ENCODE peak calls at places on chromosome 17, in seven cellular contexts. Y is coronary artery, K is cardiac fibroblast, B is cardiac muscle cell, S is right lobe of liver, E is kidney epithelial cell, G is H9. F is an unnamed sample.

GRCh38 chr17:48011405-48012150 is 26.0 kb downstream of the COPZ2 start:
- DNase-seq in Y (no peak), K (peak), B (peak), S (no peak), E (no peak), G (peak), F (no peak)

GRCh38 chr17:413016-413350 is 60.4 kb upstream of the RPH3AL start:
- DNase-seq in Y (no peak), K (no peak), B (no peak), S (no peak), E (no peak), G (no peak), F (no peak)

GRCh38 chr17:6413073-6413472 is 21.8 kb downstream of the AIPL1 start:
- DNase-seq in Y (no peak), K (peak), B (peak), S (no peak), E (no peak), G (no peak), F (no peak)

GRCh38 chr17:50632637-50633036 is 2.0 kb upstream of the ABCC3 start:
- DNase-seq in Y (no peak), K (no peak), B (no peak), S (no peak), E (no peak), G (no peak), F (no peak)

GRCh38 chr17:78618264-78619066 is 41.3 kb upstream of the DNAH17 start:
- DNase-seq in Y (no peak), K (peak), B (peak), S (no peak), E (no peak), G (no peak), F (no peak)

GRCh38 chr17:7363311-7363710 is 8.4 kb downstream of the TMEM95 start:
- DNase-seq in Y (no peak), K (no peak), B (no peak), S (no peak), E (no peak), G (no peak), F (no peak)

GRCh38 chr17:37642706-37643105 is 540 bp downstream of the DDX52 start:
- DNase-seq in Y (no peak), K (peak), B (peak), S (no peak), E (no peak), G (no peak), F (no peak)

GRCh38 chr17:49388692-49389513 is 25.8 kb downstream of the PHB1 start:
- DNase-seq in Y (no peak), K (no peak), B (no peak), S (no peak), E (no peak), G (no peak), F (no peak)

GRCh38 chr17:75344664-75345063 is 55.4 kb upstream of the SLC25A19 start:
- DNase-seq in Y (no peak), K (no peak), B (no peak), S (peak), E (no peak), G (peak), F (no peak)

GRCh38 chr17:45307290-45308015 is 9.4 kb downstream of the MAP3K14 start:
- DNase-seq in Y (no peak), K (peak), B (peak), S (no peak), E (no peak), G (no peak), F (no peak)

GRCh38 chr17:13792314-13792713 is 190.6 kb upstream of the HS3ST3A1 start:
- DNase-seq in Y (no peak), K (peak), B (no peak), S (no peak), E (no peak), G (no peak), F (no peak)

GRCh38 chr17:67415291-67415690 is 38.2 kb downstream of the PITPNC1 start:
- DNase-seq in Y (no peak), K (no peak), B (no peak), S (peak), E (no peak), G (no peak), F (no peak)

GRCh38 chr17:29291163-29291752 is 2.7 kb downstream of the NUFIP2 start:
- DNase-seq in Y (no peak), K (peak), B (peak), S (no peak), E (peak), G (no peak), F (no peak)

GRCh38 chr17:29674270-29674669 is 51.6 kb upstream of the CORO6 start:
- DNase-seq in Y (no peak), K (no peak), B (no peak), S (no peak), E (no peak), G (no peak), F (no peak)

GRCh38 chr17:49887086-49887743 is 39.3 kb upstream of the TAC4 start:
- DNase-seq in Y (no peak), K (no peak), B (peak), S (no peak), E (peak), G (peak), F (no peak)

GRCh38 chr17:78724999-78725398 is 57.1 kb downstream of the CYTH1 start:
- DNase-seq in Y (no peak), K (no peak), B (no peak), S (no peak), E (no peak), G (no peak), F (no peak)

GRCh38 chr17:39462644-39463375 is 1.5 kb downstream of the CDK12 start:
- DNase-seq in Y (no peak), K (no peak), B (peak), S (peak), E (no peak), G (no peak), F (no peak)

GRCh38 chr17:39994448-39994847 is 13.8 kb downstream of the PSMD3 start:
- DNase-seq in Y (no peak), K (no peak), B (no peak), S (peak), E (no peak), G (no peak), F (no peak)

GRCh38 chr17:64635647-64636305 is 26.3 kb downstream of the SMURF2 start:
- DNase-seq in Y (no peak), K (peak), B (peak), S (no peak), E (no peak), G (no peak), F (no peak)

GRCh38 chr17:80847506-80848230 is 144.0 kb upstream of the CHMP6 start:
- DNase-seq in Y (no peak), K (no peak), B (no peak), S (peak), E (no peak), G (no peak), F (no peak)

GRCh38 chr17:12789976-12790805 is 893 bp downstream of the ARHGAP44 start:
- DNase-seq in Y (no peak), K (no peak), B (peak), S (no peak), E (no peak), G (peak), F (no peak)

GRCh38 chr17:69773081-69773480 is 301.9 kb upstream of the KCNJ16 start:
- DNase-seq in Y (no peak), K (no peak), B (no peak), S (no peak), E (no peak), G (no peak), F (no peak)

GRCh38 chr17:7391307-7391706 is 3.0 kb downstream of the PLSCR3 start:
- DNase-seq in Y (no peak), K (no peak), B (no peak), S (no peak), E (no peak), G (no peak), F (no peak)

GRCh38 chr17:80694085-80694991 is 149.7 kb downstream of the RPTOR start:
- DNase-seq in Y (no peak), K (no peak), B (no peak), S (no peak), E (no peak), G (no peak), F (no peak)

GRCh38 chr17:44070455-44071197 is at the start of gene G6PC3:
- DNase-seq in Y (peak), K (peak), B (peak), S (peak), E (peak), G (peak), F (peak)
- TF ChIP-seq CTCF in Y (no peak), K (peak), B (no peak), S (peak), E (peak), G (peak), F (no peak)

DNA sequence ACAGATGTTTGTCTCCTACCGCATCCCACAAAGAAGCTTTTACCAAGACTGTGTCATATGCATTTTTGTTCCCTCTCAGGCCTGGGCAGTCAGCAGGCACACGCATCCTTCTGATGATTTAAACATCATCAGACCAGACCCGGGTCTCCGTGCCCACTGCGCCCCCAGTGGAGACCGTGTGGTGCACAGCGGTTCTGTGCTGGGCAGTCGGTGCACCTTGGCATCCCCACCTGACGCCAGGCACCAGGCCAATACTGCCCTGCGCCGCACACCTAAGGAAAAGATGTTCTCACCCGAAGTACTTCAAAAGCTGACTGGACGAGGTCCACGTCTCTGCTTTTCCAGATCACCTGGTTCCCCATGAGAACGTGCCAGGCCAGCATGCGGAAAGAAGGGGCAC is 10.6 kb upstream of the PLD6 start:
- DNase-seq in Y (no peak), K (no peak), B (no peak), S (no peak), E (no peak), G (peak), F (no peak)
- TF ChIP-seq CTCF in Y (no peak), K (no peak), B (no peak), S (no peak), E (no peak), G (peak), F (no peak)

GRCh38 chr17:74180336-74180735 is 23.1 kb upstream of the RPL38 start:
- DNase-seq in Y (no peak), K (no peak), B (no peak), S (no peak), E (no peak), G (peak), F (no peak)
- TF ChIP-seq CTCF in Y (no peak), K (no peak), B (no peak), S (no peak), E (no peak), G (no peak), F (no peak)

DNA sequence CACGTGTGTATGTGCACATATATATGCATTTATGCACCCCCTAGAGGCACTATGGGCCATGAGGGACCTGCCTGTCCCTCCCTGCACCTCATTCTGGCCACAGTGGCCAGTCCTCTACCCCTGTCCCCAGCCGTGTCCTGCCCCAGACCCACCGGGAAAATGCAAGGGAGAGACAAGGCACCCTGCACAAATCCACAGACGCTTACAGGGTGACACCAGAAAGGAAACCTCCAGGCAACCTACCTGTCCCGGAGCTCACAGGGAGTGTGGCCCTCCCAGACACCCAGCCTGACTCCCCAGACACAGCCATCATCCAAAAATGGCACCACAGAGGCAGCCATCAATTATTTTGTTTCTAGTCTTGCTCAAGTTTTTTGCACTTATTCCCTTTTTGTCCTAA is 440.4 kb downstream of the SOX9 start:
- DNase-seq in Y (no peak), K (no peak), B (no peak), S (no peak), E (no peak), G (no peak), F (no peak)
- TF ChIP-seq CTCF in Y (no peak), K (no peak), B (no peak), S (no peak), E (no peak), G (no peak), F (no peak)

GRCh38 chr17:22278302-22279275 is 586.3 kb downstream of the KCNJ18 start:
- DNase-seq in Y (peak), K (no peak), B (no peak), S (peak), E (no peak), G (peak), F (peak)

GRCh38 chr17:22272363-22273146 is 580.2 kb downstream of the KCNJ18 start:
- DNase-seq in Y (peak), K (no peak), B (no peak), S (no peak), E (no peak), G (no peak), F (peak)

GRCh38 chr17:22273308-22273707 is 581.0 kb downstream of the KCNJ18 start:
- DNase-seq in Y (peak), K (no peak), B (no peak), S (no peak), E (no peak), G (no peak), F (no peak)

DNA sequence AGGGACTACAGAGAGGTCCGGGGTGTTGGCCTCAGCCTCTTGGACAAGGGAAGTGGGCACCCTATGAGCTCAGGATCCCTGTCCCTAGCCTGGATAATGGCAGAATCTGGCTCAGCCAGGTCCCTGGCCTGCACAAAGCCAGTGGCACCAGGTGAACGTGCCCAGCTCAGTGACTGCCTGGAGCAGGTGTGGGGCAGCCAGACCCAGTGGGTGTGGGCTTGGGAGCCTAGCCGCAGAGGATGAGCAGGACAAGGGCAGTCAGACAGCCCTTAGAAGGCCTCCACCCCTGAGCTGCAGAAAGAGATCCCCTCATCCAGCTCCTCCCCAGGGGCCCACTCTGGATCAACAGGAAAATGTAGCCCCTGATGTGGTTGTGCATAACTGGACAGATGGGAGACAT is 585.3 kb downstream of the KCNJ18 start:
- DNase-seq in Y (no peak), K (no peak), B (no peak), S (no peak), E (no peak), G (no peak), F (no peak)
- TF ChIP-seq CTCF in Y (no peak), K (no peak), B (no peak), S (no peak), E (no peak), G (no peak), F (no peak)

DNA sequence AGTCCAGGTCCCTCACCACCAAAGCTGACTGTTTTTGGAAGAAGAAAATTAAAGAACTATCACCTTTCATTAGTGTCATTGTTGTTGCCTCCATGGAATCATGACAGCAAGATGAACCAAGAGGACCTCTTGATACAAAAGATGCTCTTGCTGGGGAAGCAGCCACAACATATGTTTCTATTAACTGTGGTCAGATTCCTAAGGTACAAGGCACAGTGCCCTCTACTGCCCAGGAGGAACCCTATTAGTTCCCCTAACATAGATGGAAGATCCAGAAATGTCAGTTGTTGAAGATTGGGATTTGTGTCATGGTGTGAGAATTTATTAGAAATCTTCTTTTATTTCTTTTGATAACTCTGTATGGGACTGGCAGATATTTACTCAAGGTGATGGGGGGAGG is 188.2 kb upstream of the ANKFN1 start:
- DNase-seq in Y (no peak), K (no peak), B (no peak), S (no peak), E (no peak), G (no peak), F (no peak)
- TF ChIP-seq CTCF in Y (no peak), K (no peak), B (no peak), S (peak), E (no peak), G (peak), F (no peak)

GRCh38 chr17:43940630-43941029 is 1.6 kb downstream of the PPY start:
- DNase-seq in Y (no peak), K (peak), B (peak), S (no peak), E (no peak), G (peak), F (no peak)
- TF ChIP-seq CTCF in Y (peak), K (peak), B (peak), S (no peak), E (peak), G (peak), F (peak)

DNA sequence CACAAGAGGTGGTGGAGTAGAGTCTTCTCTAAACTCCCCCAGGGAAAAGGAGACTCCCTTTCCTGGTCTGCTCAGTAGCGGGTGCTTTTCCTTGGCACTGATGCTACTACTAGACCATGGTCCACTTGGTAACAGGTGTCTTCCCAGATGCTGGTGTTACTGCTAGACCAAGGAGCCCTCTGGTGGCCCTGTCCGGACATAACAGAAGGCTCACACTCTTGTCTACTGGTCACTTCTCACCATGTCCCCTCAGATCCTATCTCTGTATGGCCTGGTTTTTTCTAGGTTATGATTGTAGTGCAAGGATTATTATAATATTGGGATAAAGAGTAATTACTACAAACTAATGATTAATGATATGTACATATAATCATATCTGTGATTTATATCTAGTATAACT is 49.7 kb upstream of the ARL4D start:
- DNase-seq in Y (no peak), K (no peak), B (no peak), S (no peak), E (no peak), G (no peak), F (no peak)
- TF ChIP-seq CTCF in Y (no peak), K (no peak), B (no peak), S (no peak), E (no peak), G (peak), F (no peak)

F was measured in osteocyte.